ENCODE peak calls at places on chromosomes 6 and 20, in five cellular contexts. P is nephron progenitor cell, S is A549, V is fibroblast of lung, X is lower leg skin. Z is an unnamed sample.

GRCh38 chr6:169489642-169490408 is 212.0 kb downstream of the WDR27 start:
- DNase-seq in P (no peak), X (no peak), V (peak), S (no peak), Z (no peak)

GRCh38 chr6:135334169-135334568 is 153.1 kb downstream of the MYB start:
- DNase-seq in P (no peak), S (no peak), X (no peak), V (peak), Z (no peak)

GRCh38 chr20:62929051-62929538 is 2.8 kb upstream of the DIDO1 start:
- DNase-seq in V (peak), S (no peak), P (peak), X (peak), Z (no peak)

GRCh38 chr6:105400501-105400900 is 2.4 kb downstream of the PREP start:
- DNase-seq in P (no peak), S (no peak), V (peak), X (no peak), Z (no peak)

GRCh38 chr20:63751471-63752271 is 12.1 kb downstream of the SLC2A4RG start:
- DNase-seq in P (peak), X (no peak), S (no peak), V (no peak), Z (no peak)

GRCh38 chr6:30264731-30265130 is 51.5 kb upstream of the TRIM26 start:
- DNase-seq in P (no peak), V (no peak), S (no peak), X (no peak), Z (no peak)

GRCh38 chr6:13492357-13492756 is 5.0 kb upstream of the GFOD1 start:
- DNase-seq in P (no peak), V (no peak), S (no peak), X (no peak), Z (no peak)

GRCh38 chr6:137880633-137881521 is 13.8 kb downstream of the TNFAIP3 start:
- DNase-seq in X (no peak), V (no peak), S (no peak), P (no peak), Z (no peak)

GRCh38 chr6:104229057-104229456 is 630.7 kb downstream of the HACE1 start:
- DNase-seq in X (no peak), S (no peak), V (no peak), P (no peak), Z (no peak)

GRCh38 chr20:31872406-31872805 is 2.0 kb downstream of the TTLL9 start:
- DNase-seq in S (no peak), X (peak), P (no peak), V (no peak), Z (no peak)

GRCh38 chr6:63269470-63269869 is 50.3 kb downstream of the LGSN start:
- DNase-seq in V (no peak), P (no peak), S (no peak), X (no peak), Z (no peak)

GRCh38 chr6:150600302-150601017 is 775 bp downstream of the PLEKHG1 start:
- DNase-seq in P (peak), V (peak), X (peak), S (peak), Z (no peak)

GRCh38 chr6:37783025-37783825 is 36.3 kb upstream of the ZFAND3 start:
- DNase-seq in V (peak), S (no peak), P (no peak), X (no peak), Z (no peak)

GRCh38 chr6:117387454-117387974 is 38.2 kb downstream of the ROS1 start:
- DNase-seq in P (no peak), S (no peak), V (no peak), X (no peak), Z (no peak)

DNA sequence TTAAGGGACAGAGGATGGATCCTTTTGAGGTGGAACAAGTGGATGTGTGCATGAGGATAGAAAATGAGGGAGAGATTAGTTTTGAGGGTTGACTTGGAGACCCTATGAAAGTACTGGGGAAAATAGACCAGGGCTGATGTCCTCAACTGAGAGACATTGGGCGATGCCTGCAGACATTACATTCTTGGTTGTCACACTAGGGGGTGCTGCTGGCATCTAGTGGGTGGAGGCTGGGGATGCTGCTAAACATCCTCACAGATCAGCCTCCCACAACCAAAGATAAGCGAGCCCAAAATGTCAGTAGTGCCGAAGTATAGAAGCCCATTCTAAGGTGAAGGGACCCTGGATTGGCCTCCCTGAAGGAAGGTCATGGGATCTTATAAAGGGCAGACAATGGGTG is 63.3 kb downstream of the MOCS1 start:
- DNase-seq in X (no peak), V (no peak), S (no peak), P (no peak), Z (no peak)
- TF ChIP-seq CTCF in X (no peak), V (no peak), S (no peak), P (no peak), Z (no peak)

DNA sequence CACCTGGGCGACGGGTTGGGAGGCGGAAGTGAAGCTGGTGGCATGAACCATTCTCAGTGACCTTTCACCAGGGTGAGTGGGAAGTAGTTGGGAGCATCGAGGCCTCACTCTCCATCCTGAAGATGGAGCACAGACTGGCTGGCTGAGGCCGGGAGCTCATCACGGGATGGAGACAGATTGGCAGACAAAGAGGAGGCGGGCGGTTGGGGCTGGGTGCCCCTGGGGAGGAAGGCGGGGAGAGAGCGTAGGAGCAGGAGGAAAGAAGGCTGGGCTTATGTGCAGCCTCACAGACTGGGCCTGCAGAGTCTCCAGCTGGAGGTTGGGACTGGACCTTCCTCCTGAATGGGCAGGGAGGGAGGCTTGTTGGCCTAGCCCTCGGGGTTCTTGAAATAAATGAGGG is 44.2 kb upstream of the SCRT2 start:
- DNase-seq in P (no peak), V (no peak), X (no peak), S (no peak), Z (no peak)
- TF ChIP-seq CTCF in P (no peak), V (no peak), X (no peak), S (no peak), Z (no peak)

DNA sequence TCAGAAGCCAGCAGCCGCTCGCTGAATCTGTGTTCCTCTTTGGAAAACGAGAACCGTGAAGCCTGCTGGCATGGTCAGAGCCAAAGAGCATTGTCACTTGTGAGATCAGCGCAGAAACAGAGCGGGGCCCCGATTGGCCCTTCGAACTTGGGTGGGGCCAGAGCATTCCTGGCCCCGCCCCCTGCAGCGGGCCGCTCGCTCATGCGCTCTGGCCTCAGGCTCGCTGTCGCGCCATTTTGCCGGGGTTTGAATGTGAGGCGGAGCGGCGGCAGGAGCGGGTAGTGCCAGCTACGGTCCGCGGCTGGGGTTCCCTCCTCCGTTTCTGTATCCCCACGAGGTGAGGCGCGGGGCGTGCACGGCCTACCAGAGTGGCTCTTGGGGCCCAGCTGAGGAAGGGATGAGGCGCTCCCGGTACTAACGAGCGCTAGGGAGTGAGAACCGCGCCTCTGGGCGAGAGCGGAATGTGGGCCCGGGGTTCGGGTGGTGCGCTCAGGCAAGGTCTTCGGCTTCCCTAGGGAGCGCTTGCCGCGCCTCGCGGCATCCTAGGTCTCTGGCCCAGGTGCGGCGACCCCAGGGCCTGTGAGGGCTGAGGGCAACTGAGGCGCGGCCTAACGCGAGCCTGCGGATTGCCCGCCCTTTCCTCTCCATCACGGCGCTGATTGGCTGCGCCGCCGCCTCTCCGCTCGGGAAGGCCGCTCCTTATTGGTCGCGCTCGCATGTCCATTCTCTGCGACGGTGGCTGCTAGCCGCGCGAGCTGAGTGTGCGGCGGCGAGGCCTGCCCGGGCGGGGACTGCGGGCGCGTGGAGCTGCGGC is at the start of gene CSE1L:
- DNase-seq in S (peak), P (peak), V (peak), X (peak), Z (peak)
- TF ChIP-seq CTCF in S (no peak), P (no peak), V (no peak), X (no peak), Z (no peak)

DNA sequence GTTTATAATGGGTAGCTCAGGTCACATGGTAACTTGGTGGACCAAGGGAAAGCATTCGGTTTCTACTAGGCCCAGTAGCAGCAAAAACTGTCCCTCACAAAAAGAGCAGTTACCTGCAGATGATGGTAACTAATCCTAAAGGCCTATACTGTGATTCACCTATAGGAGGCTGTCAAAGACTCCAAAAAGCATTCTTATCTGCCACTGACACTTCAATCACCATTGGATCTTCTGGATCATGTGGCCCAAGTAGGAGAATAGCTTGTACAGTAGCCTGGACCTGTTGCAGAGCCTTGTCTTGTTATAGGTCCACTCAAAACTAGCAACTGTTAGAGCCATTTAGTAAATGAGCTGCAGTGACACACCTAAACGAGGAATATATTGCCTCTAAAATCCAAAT is 23.2 kb upstream of the FILIP1 start:
- DNase-seq in S (no peak), V (no peak), P (no peak), X (no peak), Z (no peak)
- TF ChIP-seq CTCF in S (no peak), V (no peak), P (no peak), X (no peak), Z (no peak)

DNA sequence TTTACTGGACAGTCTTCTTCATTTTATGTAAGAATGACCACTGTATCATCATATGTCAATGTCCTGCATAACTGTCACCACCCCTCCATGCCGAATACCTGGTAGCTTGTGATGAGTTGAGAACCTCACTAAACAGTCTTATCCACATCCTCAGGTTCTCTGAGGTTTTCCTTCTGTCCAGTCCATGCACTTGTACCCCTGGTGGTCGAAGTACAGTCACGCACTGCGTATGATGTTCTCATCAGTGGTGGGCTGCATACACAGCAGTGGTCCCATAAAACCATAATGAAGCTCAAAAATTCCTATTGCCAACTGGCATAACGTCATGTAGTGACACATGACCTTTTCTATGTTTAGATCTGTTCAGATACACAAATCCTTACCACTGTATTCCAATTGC is 31.2 kb upstream of the SDCBP2 start:
- DNase-seq in P (no peak), V (no peak), X (no peak), S (no peak), Z (no peak)
- TF ChIP-seq CTCF in P (no peak), V (no peak), X (no peak), S (no peak), Z (no peak)

GRCh38 chr6:163501022-163501421 is 86.5 kb downstream of the QKI start:
- DNase-seq in S (no peak), P (no peak), X (no peak), V (no peak), Z (no peak)
- TF ChIP-seq CTCF in S (no peak), P (no peak), X (no peak), V (no peak), Z (no peak)

GRCh38 chr20:54860716-54861115 is 385.3 kb downstream of the DOK5 start:
- DNase-seq in V (no peak), S (no peak), X (no peak), P (no peak), Z (no peak)

GRCh38 chr20:54869765-54870164 is 394.4 kb downstream of the DOK5 start:
- DNase-seq in P (no peak), S (no peak), V (no peak), X (no peak), Z (no peak)

GRCh38 chr20:54865273-54865672 is 389.9 kb downstream of the DOK5 start:
- DNase-seq in V (no peak), P (no peak), S (no peak), X (no peak), Z (no peak)
- TF ChIP-seq CTCF in V (no peak), P (no peak), S (no peak), X (no peak), Z (no peak)

GRCh38 chr6:56770011-56770520 is 127.4 kb upstream of the DST start:
- DNase-seq in P (no peak), V (peak), X (no peak), S (no peak), Z (no peak)

GRCh38 chr6:56771189-56771588 is 128.5 kb upstream of the DST start:
- DNase-seq in X (no peak), P (no peak), V (no peak), S (no peak), Z (no peak)

GRCh38 chr6:56775498-56776166 is 132.9 kb upstream of the DST start:
- DNase-seq in S (no peak), X (no peak), V (no peak), P (no peak), Z (no peak)

GRCh38 chr6:56771929-56772607 is 129.4 kb upstream of the DST start:
- DNase-seq in S (no peak), X (no peak), V (no peak), P (no peak), Z (no peak)

GRCh38 chr6:56772737-56773184 is 130.1 kb upstream of the DST start:
- DNase-seq in S (peak), X (no peak), P (no peak), V (peak), Z (no peak)
- TF ChIP-seq CTCF in S (no peak), X (no peak), P (no peak), V (no peak), Z (no peak)